ENCODE peak calls at places on chromosomes 6 and 20, in eight cellular contexts. B is neural progenitor cell, G is GM06990, D is dorsolateral prefrontal cortex, R is fibroblast of lung, S is lower leg skin, P is ovary, V is cardiac fibroblast. K is an unnamed sample.

GRCh38 chr6:144262470-144263369 is 22.4 kb upstream of the UTRN start:
- DNase-seq in B (no peak), G (no peak), D (no peak), R (no peak), S (no peak), P (no peak), V (no peak), K (no peak)

GRCh38 chr6:166244353-166245045 is 63.7 kb downstream of the PRR18 start:
- DNase-seq in B (no peak), G (no peak), D (no peak), R (no peak), S (no peak), P (no peak), V (no peak), K (no peak)

GRCh38 chr6:127459231-127459641 is at the start of gene KIAA0408:
- DNase-seq in B (peak), G (no peak), D (peak), R (peak), S (peak), P (peak), V (peak), K (peak)

GRCh38 chr6:128098000-128098581 is 197.2 kb upstream of the THEMIS start:
- DNase-seq in B (no peak), G (no peak), D (no peak), R (no peak), S (no peak), P (no peak), V (peak), K (no peak)

GRCh38 chr6:5151955-5152401 is 66.8 kb downstream of the PPP1R3G start:
- DNase-seq in B (no peak), G (no peak), D (peak), R (peak), S (no peak), P (no peak), V (peak), K (peak)

GRCh38 chr20:36148439-36148838 is 6.1 kb upstream of the EPB41L1 start:
- DNase-seq in B (no peak), G (no peak), D (no peak), R (no peak), S (no peak), P (no peak), V (no peak), K (no peak)

GRCh38 chr6:160973856-160974255 is 17.7 kb upstream of the MAP3K4 start:
- DNase-seq in B (no peak), G (no peak), D (no peak), R (peak), S (no peak), P (no peak), V (peak), K (peak)

GRCh38 chr6:83707829-83708545 is 914 bp downstream of the SNAP91 start:
- DNase-seq in B (peak), G (peak), D (peak), R (peak), S (no peak), P (peak), V (peak), K (peak)

GRCh38 chr6:152948150-152948768 is 34.6 kb downstream of the FBXO5 start:
- DNase-seq in B (peak), G (no peak), D (no peak), R (peak), S (no peak), P (no peak), V (peak), K (peak)

DNA sequence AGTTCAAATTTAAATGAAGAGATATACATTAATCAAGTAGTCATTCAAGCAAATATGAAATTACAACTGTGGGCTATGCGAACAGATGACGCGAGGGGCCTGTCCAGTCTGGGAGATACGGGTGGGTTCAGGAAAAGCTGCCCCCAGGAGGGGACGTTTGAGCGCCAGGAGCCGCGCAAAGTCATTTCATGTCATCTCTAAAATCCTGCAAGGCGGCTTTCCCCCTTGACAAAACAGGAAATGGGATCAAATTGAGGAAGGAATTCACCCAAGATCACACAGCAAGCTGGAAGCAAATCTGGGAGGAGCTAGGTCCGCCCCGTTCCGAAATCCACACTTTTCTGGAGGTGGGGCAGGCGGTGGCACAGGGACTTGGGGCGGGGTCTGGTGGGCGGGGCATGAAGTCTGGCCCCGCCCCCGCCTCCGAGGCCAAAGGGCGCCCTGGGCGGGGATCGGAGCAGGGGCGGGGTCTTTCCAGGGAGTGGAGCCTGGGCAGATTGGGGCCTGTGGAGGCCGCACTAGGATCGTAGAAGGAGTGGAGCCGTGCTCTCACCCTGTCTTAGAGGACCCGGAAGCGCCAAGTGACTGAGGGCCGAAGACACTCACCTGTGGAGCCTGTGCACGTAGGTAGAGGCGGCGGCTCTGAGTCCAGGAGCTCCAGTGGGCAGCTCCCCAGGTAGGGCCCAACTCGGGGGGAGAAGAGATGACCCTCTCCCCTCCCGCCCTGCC is at the start of gene LPIN3:
- DNase-seq in B (peak), G (peak), D (peak), R (peak), S (peak), P (peak), V (peak), K (peak)
- TF ChIP-seq CTCF in B (peak), G (no peak), D (peak), R (peak), S (no peak), P (no peak), V (no peak), K (peak)

GRCh38 chr6:150491796-150492142 is 107.9 kb upstream of the PLEKHG1 start:
- DNase-seq in B (no peak), G (no peak), D (no peak), R (no peak), S (no peak), P (no peak), V (no peak), K (no peak)

GRCh38 chr6:150492507-150492906 is 107.2 kb upstream of the PLEKHG1 start:
- DNase-seq in B (no peak), G (no peak), D (no peak), R (no peak), S (no peak), P (no peak), V (peak), K (no peak)

GRCh38 chr6:150490586-150490985 is 109.1 kb upstream of the PLEKHG1 start:
- DNase-seq in B (no peak), G (no peak), D (no peak), R (no peak), S (no peak), P (no peak), V (no peak), K (no peak)

GRCh38 chr6:150492941-150493340 is 106.7 kb upstream of the PLEKHG1 start:
- DNase-seq in B (no peak), G (no peak), D (no peak), R (no peak), S (no peak), P (no peak), V (peak), K (no peak)

DNA sequence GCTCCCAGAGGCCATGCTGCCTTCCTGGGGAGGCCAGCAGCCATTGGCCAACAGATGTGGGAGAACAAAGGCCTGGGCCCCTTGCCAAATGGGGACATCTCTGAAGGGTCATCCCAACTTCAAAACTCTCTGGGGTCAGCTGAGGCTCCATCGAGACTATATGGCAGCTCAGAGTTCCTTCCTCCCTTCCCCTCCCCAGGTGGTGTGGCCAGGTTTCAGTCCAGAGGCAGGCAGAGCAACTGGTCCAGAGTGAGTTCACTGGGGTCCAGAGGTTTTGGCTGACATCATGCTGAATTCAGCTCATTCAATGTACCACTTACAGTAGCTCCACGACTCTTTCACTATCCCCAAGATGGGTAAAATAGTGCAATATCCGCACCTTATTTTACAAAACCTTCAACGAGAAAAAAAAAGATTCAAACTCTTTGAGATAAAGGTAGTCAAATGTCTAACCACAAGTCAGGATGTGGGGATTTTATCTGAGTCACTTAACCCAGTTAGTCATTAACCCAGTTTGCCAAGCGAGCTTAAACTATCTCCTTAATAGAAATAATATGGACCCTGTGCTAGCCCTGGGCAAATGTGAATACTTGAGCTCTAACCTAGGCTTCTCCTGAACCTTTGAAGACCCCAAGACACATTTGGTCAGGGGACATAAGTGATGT is 108.4 kb upstream of the PLEKHG1 start:
- DNase-seq in B (no peak), G (no peak), D (no peak), R (no peak), S (no peak), P (no peak), V (peak), K (peak)
- H3K4me3 ChIP-seq in B (no peak), G (no peak), D (no peak), R (no peak), S (no peak), P (no peak), V (no peak), K (no peak)

GRCh38 chr6:162644153-162644552 is 83.4 kb downstream of the PRKN start:
- DNase-seq in B (no peak), G (no peak), D (no peak), R (no peak), S (no peak), P (no peak), V (no peak), K (no peak)

GRCh38 chr6:162637317-162637716 is 90.2 kb downstream of the PRKN start:
- DNase-seq in B (no peak), G (no peak), D (no peak), R (no peak), S (no peak), P (no peak), V (no peak), K (no peak)

GRCh38 chr6:162636167-162636566 is 91.4 kb downstream of the PRKN start:
- DNase-seq in B (no peak), G (no peak), D (no peak), R (no peak), S (no peak), P (no peak), V (no peak), K (no peak)

GRCh38 chr6:162640756-162641155 is 86.8 kb downstream of the PRKN start:
- DNase-seq in B (no peak), G (no peak), D (no peak), R (no peak), S (no peak), P (no peak), V (no peak), K (no peak)

DNA sequence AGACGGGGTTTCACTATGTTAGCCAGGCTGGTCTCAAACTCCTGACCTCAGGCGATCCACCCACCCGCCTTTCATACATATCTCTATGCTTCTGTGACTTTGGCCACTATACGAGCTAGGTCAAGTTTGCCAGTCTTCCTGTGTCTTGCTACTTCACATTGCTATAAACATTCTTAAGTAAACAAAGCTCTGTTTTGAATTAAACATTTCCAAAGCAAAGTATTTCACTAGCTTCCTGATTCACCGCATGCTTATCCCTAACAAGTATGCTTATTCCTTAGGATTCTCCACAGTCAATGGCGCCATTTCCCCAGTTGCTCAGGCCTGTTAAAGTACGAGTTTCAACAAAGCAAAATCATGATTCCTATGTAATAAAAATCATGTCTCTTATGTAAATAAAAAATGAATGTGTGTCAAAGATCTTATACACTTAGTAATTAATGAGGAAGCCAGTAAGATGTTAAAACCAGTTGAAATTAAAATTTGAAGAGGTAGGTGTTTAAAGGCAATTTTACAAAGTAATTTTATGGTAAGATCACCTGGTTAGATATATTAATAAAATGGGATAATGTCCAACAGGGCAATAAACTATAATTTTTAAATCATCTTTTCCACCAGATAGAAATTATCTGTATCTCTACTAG is 88.5 kb downstream of the PRKN start:
- DNase-seq in B (no peak), G (no peak), D (no peak), R (peak), S (no peak), P (no peak), V (no peak), K (no peak)
- TF ChIP-seq CTCF in B (no peak), G (no peak), D (no peak), R (no peak), S (no peak), P (no peak), V (no peak), K (no peak)

GRCh38 chr6:24933868-24934401 is 1.8 kb downstream of the RIPOR2 start:
- DNase-seq in B (peak), G (no peak), D (no peak), R (no peak), S (no peak), P (no peak), V (no peak), K (no peak)

GRCh38 chr6:24936641-24937317 is 1.0 kb upstream of the RIPOR2 start:
- DNase-seq in B (no peak), G (peak), D (no peak), R (no peak), S (no peak), P (no peak), V (no peak), K (no peak)

GRCh38 chr6:24935753-24936152 is at the start of gene RIPOR2:
- DNase-seq in B (peak), G (peak), D (no peak), R (no peak), S (no peak), P (no peak), V (peak), K (no peak)

GRCh38 chr6:24933266-24933665 is 2.5 kb downstream of the RIPOR2 start:
- DNase-seq in B (no peak), G (no peak), D (no peak), R (no peak), S (no peak), P (no peak), V (no peak), K (no peak)

GRCh38 chr6:24935323-24935722 is 437 bp downstream of the RIPOR2 start:
- DNase-seq in B (no peak), G (no peak), D (no peak), R (no peak), S (no peak), P (no peak), V (no peak), K (no peak)
- H3K4me3 ChIP-seq in B (no peak), G (peak), D (no peak), R (no peak), S (no peak), P (no peak), V (no peak), K (no peak)

DNA sequence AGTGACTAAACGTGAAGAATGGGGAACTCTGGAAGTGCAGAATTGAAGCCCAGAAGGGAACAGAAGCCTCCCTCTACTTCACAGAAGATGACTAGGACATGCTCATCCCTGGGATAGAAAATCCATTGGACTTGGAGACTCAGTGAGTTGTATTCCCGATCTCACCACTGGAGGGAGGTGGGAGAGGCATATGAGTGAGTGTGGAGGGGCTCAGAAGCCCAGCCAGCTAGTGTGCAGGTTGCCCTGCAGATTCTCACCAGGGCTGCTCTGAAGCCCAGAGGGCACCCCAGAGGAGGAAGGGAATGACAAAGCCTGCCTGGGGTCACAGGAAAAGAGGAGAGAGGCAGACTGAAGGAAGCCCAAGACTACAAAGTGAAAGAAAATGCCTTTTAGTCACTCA is 42.1 kb upstream of the HLA-E start:
- DNase-seq in B (peak), G (no peak), D (no peak), R (no peak), S (no peak), P (no peak), V (no peak), K (peak)
- TF ChIP-seq CTCF in B (peak), G (peak), D (no peak), R (no peak), S (no peak), P (no peak), V (peak), K (peak)

GRCh38 chr6:105482227-105482839 is 79.5 kb upstream of the PREP start:
- DNase-seq in B (no peak), G (no peak), D (no peak), R (peak), S (no peak), P (peak), V (peak), K (peak)
- H3K4me3 ChIP-seq in B (no peak), G (no peak), D (no peak), R (peak), S (no peak), P (no peak), V (no peak), K (no peak)

DNA sequence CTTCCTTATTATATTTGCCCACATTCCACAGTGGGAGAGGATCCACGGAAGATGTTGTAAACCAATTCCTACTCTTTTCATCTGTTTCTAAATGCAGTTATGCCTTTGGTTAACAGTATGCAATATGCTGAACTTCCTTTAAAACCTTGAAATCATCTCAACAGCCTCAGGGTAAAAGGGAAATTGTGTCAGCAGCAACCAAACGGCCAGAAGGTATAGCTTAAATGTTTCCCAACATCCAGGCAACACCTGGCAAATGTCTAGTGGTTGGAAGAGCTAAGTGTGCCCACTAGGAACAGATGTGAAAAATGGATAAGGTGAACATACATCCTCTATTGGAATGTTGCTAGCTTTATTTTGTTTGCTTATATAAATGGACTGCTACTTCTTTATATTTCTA is 164.8 kb downstream of the FAXC start:
- DNase-seq in B (no peak), G (no peak), D (no peak), R (no peak), S (no peak), P (no peak), V (no peak), K (no peak)
- TF ChIP-seq CTCF in B (no peak), G (no peak), D (no peak), R (no peak), S (no peak), P (no peak), V (no peak), K (no peak)

GRCh38 chr6:135904666-135905065 is 53.2 kb downstream of the PDE7B start:
- DNase-seq in B (no peak), G (no peak), D (no peak), R (no peak), S (no peak), P (no peak), V (no peak), K (no peak)

GRCh38 chr6:135905604-135906300 is 54.3 kb downstream of the PDE7B start:
- DNase-seq in B (peak), G (no peak), D (peak), R (no peak), S (no peak), P (no peak), V (no peak), K (no peak)

GRCh38 chr6:135902756-135903331 is 51.3 kb downstream of the PDE7B start:
- DNase-seq in B (no peak), G (no peak), D (no peak), R (peak), S (no peak), P (no peak), V (peak), K (peak)

GRCh38 chr6:135906542-135906941 is 55.0 kb downstream of the PDE7B start:
- DNase-seq in B (no peak), G (no peak), D (no peak), R (peak), S (no peak), P (no peak), V (peak), K (peak)

GRCh38 chr6:135901776-135902524 is 50.4 kb downstream of the PDE7B start:
- DNase-seq in B (no peak), G (no peak), D (peak), R (peak), S (peak), P (peak), V (peak), K (peak)
- H3K4me3 ChIP-seq in B (no peak), G (no peak), D (no peak), R (peak), S (no peak), P (peak), V (peak), K (peak)